ENCODE peak calls at places on chromosomes 6 and 20, in four cellular contexts. A is stimulated activated CD4-positive, alpha-beta T cell treated with anti-CD3 and anti-CD28 coated beads, Interleukin-1b, Interleukin-23, amount 100 ng/mL, for 4 hours; R is RCC 7860; Z is Peyer's patch. G is an unnamed sample.

GRCh38 chr20:35319206-35320197 is 27.3 kb upstream of the FAM83C start:
- DNase-seq in A (no peak), R (peak; percentile 91), Z (no peak), G (peak; percentile 90)

GRCh38 chr20:60953311-60953710 is 298.8 kb upstream of the CDH4 start:
- DNase-seq in A (no peak), R (no peak), Z (no peak), G (no peak)

GRCh38 chr20:36273414-36274247 is 32.5 kb upstream of the DLGAP4 start:
- DNase-seq in A (no peak), R (no peak), Z (no peak), G (peak; percentile 56)

GRCh38 chr6:6684365-6684833 is 95.9 kb downstream of the LY86 start:
- DNase-seq in A (no peak), R (no peak), Z (no peak), G (no peak)

GRCh38 chr6:53741417-53741816 is 53.4 kb upstream of the LRRC1 start:
- DNase-seq in A (peak; percentile 2), R (no peak), Z (no peak), G (no peak)

GRCh38 chr6:99612551-99613397 is 6.1 kb downstream of the PRDM13 start:
- DNase-seq in A (no peak), R (no peak), Z (no peak), G (no peak)

GRCh38 chr20:61520761-61521460 is 268.9 kb downstream of the CDH4 start:
- DNase-seq in A (no peak), R (no peak), Z (peak; percentile 14), G (peak; percentile 73)

GRCh38 chr20:17407550-17407949 is 123.6 kb downstream of the BFSP1 start:
- DNase-seq in A (no peak), R (no peak), Z (no peak), G (no peak)

GRCh38 chr6:109174911-109175310 is 79.6 kb downstream of the CEP57L1 start:
- DNase-seq in A (no peak), R (no peak), Z (no peak), G (peak; percentile 94)

GRCh38 chr20:21179796-21180195 is 53.9 kb downstream of the KIZ start:
- DNase-seq in A (no peak), R (no peak), Z (no peak), G (no peak)

GRCh38 chr6:43714311-43715055 is 26.9 kb upstream of the MRPS18A start:
- DNase-seq in A (no peak), R (no peak), Z (no peak), G (no peak)

GRCh38 chr6:65760285-65760684 is 53.3 kb upstream of the EYS start:
- DNase-seq in A (no peak), R (peak; percentile 49), Z (no peak), G (peak; percentile 73)

GRCh38 chr6:14900919-14901318 is 344.9 kb upstream of the JARID2 start:
- DNase-seq in A (no peak), R (no peak), Z (no peak), G (no peak)

GRCh38 chr6:90860822-90861601 is 274.1 kb upstream of the MAP3K7 start:
- DNase-seq in A (no peak), R (no peak), Z (no peak), G (no peak)

GRCh38 chr6:136084403-136084802 is 165.7 kb downstream of the MTFR2 start:
- DNase-seq in A (no peak), R (no peak), Z (no peak), G (no peak)

GRCh38 chr6:138803914-138804313 is 8.0 kb downstream of the ECT2L start:
- DNase-seq in A (no peak), R (no peak), Z (no peak), G (no peak)

GRCh38 chr20:25574411-25574810 is 10.9 kb downstream of the NINL start:
- DNase-seq in A (no peak), R (peak; percentile 6), Z (no peak), G (peak; percentile 68)

GRCh38 chr6:1578293-1578745 is 31.4 kb upstream of the FOXC1 start:
- DNase-seq in A (no peak), R (no peak), Z (no peak), G (no peak)

GRCh38 chr6:111710439-111710838 is 104.8 kb upstream of the TRAF3IP2 start:
- DNase-seq in A (no peak), R (no peak), Z (no peak), G (no peak)

GRCh38 chr6:24753545-24753944 is 21.2 kb upstream of the GMNN start:
- DNase-seq in A (no peak), R (no peak), Z (no peak), G (no peak)

GRCh38 chr6:135323202-135323668 is 142.1 kb downstream of the MYB start:
- DNase-seq in A (no peak), R (no peak), Z (no peak), G (no peak)

GRCh38 chr6:144582939-144583613 is 297.9 kb downstream of the UTRN start:
- DNase-seq in A (no peak), R (no peak), Z (peak; percentile 51), G (peak; percentile 61)

GRCh38 chr20:56358070-56358469 is 704 bp upstream of the FAM210B start:
- DNase-seq in A (no peak), R (no peak), Z (no peak), G (peak; percentile 77)

GRCh38 chr6:7184502-7184901 is 76.7 kb downstream of the RREB1 start:
- DNase-seq in A (no peak), R (no peak), Z (no peak), G (peak; percentile 38)

GRCh38 chr20:62357681-62358080 is 9.4 kb downstream of the LAMA5 start:
- DNase-seq in A (no peak), R (no peak), Z (no peak), G (no peak)

GRCh38 chr6:163339466-163339865 is 75.1 kb upstream of the QKI start:
- DNase-seq in A (no peak), R (no peak), Z (no peak), G (no peak)

GRCh38 chr6:54598787-54599309 is 247.7 kb upstream of the FAM83B start:
- DNase-seq in A (no peak), R (no peak), Z (no peak), G (no peak)

GRCh38 chr6:4776493-4776966 is 326 bp downstream of the CDYL start:
- DNase-seq in A (no peak), R (peak; percentile 10), Z (no peak), G (no peak)

GRCh38 chr6:136720045-136720760 is 72.1 kb downstream of the MAP3K5 start:
- DNase-seq in A (no peak), R (no peak), Z (no peak), G (no peak)

GRCh38 chr6:129677634-129678325 is 32.2 kb downstream of the ARHGAP18 start:
- DNase-seq in A (no peak), R (no peak), Z (no peak), G (peak; percentile 69)

GRCh38 chr6:141463237-141463977 is 669.3 kb upstream of the GJE1 start:
- DNase-seq in A (no peak), R (peak; percentile 84), Z (no peak), G (peak; percentile 75)

GRCh38 chr6:6844451-6844974 is 256.0 kb downstream of the LY86 start:
- DNase-seq in A (no peak), R (no peak), Z (no peak), G (no peak)

GRCh38 chr6:13348320-13349113 is 20.2 kb upstream of the TBC1D7 start:
- DNase-seq in A (no peak), R (no peak), Z (no peak), G (no peak)

GRCh38 chr6:123635144-123635543 is 1.6 kb downstream of the TRDN start:
- DNase-seq in A (no peak), R (no peak), Z (no peak), G (no peak)

GRCh38 chr6:122128445-122128844 is 271.0 kb upstream of the HSF2 start:
- DNase-seq in A (no peak), R (no peak), Z (no peak), G (no peak)